ENCODE peak calls at places on chromosome 20, in seven cellular contexts. R is GM10248, I is Calu3, A is HEK293T, Z is NCI-H2081, M is lung microvascular endothelial cell, E is NCI-H345. Q is an unnamed sample.

GRCh38 chr20:20491110-20491783 is 123.3 kb downstream of the INSM1 start:
- DNase-seq in E (no peak), A (no peak), M (no peak), I (no peak), Z (no peak), R (peak), Q (no peak)

GRCh38 chr20:6920991-6921613 is 153.6 kb downstream of the BMP2 start:
- DNase-seq in Z (no peak), E (no peak), R (no peak), M (no peak), A (no peak), I (peak), Q (no peak)

GRCh38 chr20:32190608-32191415 is 16.7 kb downstream of the PLAGL2 start:
- DNase-seq in E (peak), Z (no peak), I (no peak), M (peak), R (peak), A (no peak), Q (no peak)

GRCh38 chr20:39670987-39671386 is 708.8 kb downstream of the DHX35 start:
- DNase-seq in R (no peak), M (no peak), A (no peak), I (no peak), Z (no peak), E (no peak), Q (no peak)

GRCh38 chr20:62660768-62661167 is 18.5 kb downstream of the SLCO4A1 start:
- DNase-seq in M (no peak), Z (no peak), I (no peak), R (no peak), E (no peak), A (no peak), Q (no peak)

GRCh38 chr20:43840382-43841070 is 74.1 kb upstream of the TOX2 start:
- DNase-seq in M (no peak), E (peak), I (peak), R (peak), Z (no peak), A (peak), Q (no peak)

GRCh38 chr20:49685809-49686208 is 27.9 kb downstream of the B4GALT5 start:
- DNase-seq in A (no peak), Z (no peak), I (no peak), M (no peak), E (no peak), R (no peak), Q (no peak)

GRCh38 chr20:2169456-2170088 is 67.9 kb downstream of the STK35 start:
- DNase-seq in R (no peak), A (no peak), Z (no peak), M (no peak), I (no peak), E (no peak), Q (no peak)

GRCh38 chr20:1273366-1273765 is 7.3 kb downstream of the SNPH start:
- DNase-seq in A (no peak), R (no peak), Z (no peak), E (no peak), I (no peak), M (no peak), Q (no peak)

GRCh38 chr20:2400290-2400689 is 19.6 kb downstream of the TGM6 start:
- DNase-seq in R (no peak), E (no peak), Z (no peak), M (no peak), I (no peak), A (no peak), Q (no peak)

GRCh38 chr20:34531608-34532265 is 15.5 kb downstream of the DYNLRB1 start:
- DNase-seq in I (no peak), M (no peak), R (no peak), E (no peak), Z (no peak), A (no peak), Q (no peak)

GRCh38 chr20:17228624-17229061 is 1.8 kb downstream of the PCSK2 start:
- DNase-seq in E (peak), Z (peak), R (no peak), M (no peak), A (peak), I (no peak), Q (peak)

GRCh38 chr20:6504179-6504578 is 263.3 kb upstream of the BMP2 start:
- DNase-seq in I (no peak), E (no peak), R (no peak), A (no peak), Z (no peak), M (no peak), Q (no peak)

GRCh38 chr20:44809380-44810060 is 826 bp downstream of the RIMS4 start:
- DNase-seq in R (no peak), I (no peak), E (no peak), Z (no peak), A (no peak), M (no peak), Q (no peak)

GRCh38 chr20:47921306-47922279 is 136.3 kb upstream of the SULF2 start:
- DNase-seq in Z (no peak), R (no peak), M (no peak), I (no peak), A (no peak), E (no peak), Q (no peak)

GRCh38 chr20:64212750-64213149 is 42.8 kb upstream of the PCMTD2 start:
- DNase-seq in M (no peak), R (no peak), Z (no peak), I (no peak), E (no peak), A (no peak), Q (no peak)

GRCh38 chr20:36540551-36541211 is 638 bp upstream of the MYL9 start:
- DNase-seq in E (no peak), Z (no peak), I (no peak), A (no peak), R (no peak), M (no peak), Q (no peak)

GRCh38 chr20:6632187-6632586 is 135.3 kb upstream of the BMP2 start:
- DNase-seq in E (peak), A (no peak), R (no peak), Z (no peak), I (no peak), M (peak), Q (no peak)

GRCh38 chr20:46117704-46118467 is at the start of gene CD40:
- DNase-seq in M (peak), I (peak), R (peak), A (peak), E (peak), Z (no peak), Q (peak)

GRCh38 chr20:58720890-58721289 is 28.3 kb downstream of the NPEPL1 start:
- DNase-seq in E (no peak), M (no peak), Z (no peak), R (no peak), A (no peak), I (no peak), Q (no peak)

GRCh38 chr20:54250691-54251090 is 42.8 kb downstream of the PFDN4 start:
- DNase-seq in M (no peak), A (no peak), E (no peak), R (no peak), I (no peak), Z (no peak), Q (no peak)

GRCh38 chr20:46771195-46771588 is 61.7 kb downstream of the SLC2A10 start:
- DNase-seq in M (no peak), I (no peak), A (no peak), Z (no peak), E (no peak), R (no peak), Q (no peak)

GRCh38 chr20:48725589-48725991 is 102.2 kb downstream of the PREX1 start:
- DNase-seq in I (no peak), M (peak), Z (no peak), A (no peak), E (no peak), R (no peak), Q (no peak)

GRCh38 chr20:44709380-44709779 is 5.8 kb upstream of the CCN5 start:
- DNase-seq in M (no peak), R (no peak), I (no peak), A (no peak), Z (no peak), E (no peak), Q (no peak)

GRCh38 chr20:58127731-58128130 is 100.7 kb downstream of the ANKRD60 start:
- DNase-seq in M (peak), E (no peak), R (no peak), A (no peak), I (peak), Z (peak), Q (no peak)

GRCh38 chr20:50995506-50995905 is 27.4 kb downstream of the KCNG1 start:
- DNase-seq in I (no peak), A (no peak), E (no peak), M (no peak), R (no peak), Z (no peak), Q (no peak)

GRCh38 chr20:47244451-47244850 is 112.0 kb downstream of the ZMYND8 start:
- DNase-seq in R (no peak), A (no peak), I (no peak), Z (no peak), E (no peak), M (no peak), Q (no peak)

GRCh38 chr20:39911497-39911896 is 777.5 kb downstream of the MAFB start:
- DNase-seq in M (no peak), Z (no peak), I (no peak), R (no peak), E (no peak), A (no peak), Q (no peak)

GRCh38 chr20:49717693-49718092 is 4.0 kb upstream of the B4GALT5 start:
- DNase-seq in E (no peak), Z (no peak), M (peak), R (no peak), I (peak), A (no peak), Q (no peak)